ENCODE peak calls at places on chromosomes 3 and 15, in six cellular contexts. One of them, this sample, is unnamed.
A peak's percentile ranks its signal among the peaks of the same experiment; 100 is the strongest.

GRCh38 chr3:32095431-32095830 is 11.0 kb upstream of the GPD1L start:
- DNase-seq in epithelial cell of esophagus: no peak
- DNase-seq in neural progenitor cell: no peak
- DNase-seq in astrocyte of the spinal cord: no peak
- DNase-seq in cardiac fibroblast: no peak
- DNase-seq in fibroblast of lung: no peak
- DNase-seq in this sample: no peak

GRCh38 chr15:33045066-33045810 is 149.3 kb downstream of the FMN1 start:
- DNase-seq in epithelial cell of esophagus: peak; percentile 14
- DNase-seq in neural progenitor cell: no peak
- DNase-seq in astrocyte of the spinal cord: no peak
- DNase-seq in cardiac fibroblast: no peak
- DNase-seq in fibroblast of lung: peak; percentile 81
- DNase-seq in this sample: peak; percentile 61

GRCh38 chr3:46359748-46360509 is 6.0 kb downstream of the CCR2 start:
- DNase-seq in epithelial cell of esophagus: peak; percentile 29
- DNase-seq in neural progenitor cell: peak; percentile 79
- DNase-seq in astrocyte of the spinal cord: peak; percentile 31
- DNase-seq in cardiac fibroblast: peak; percentile 33
- DNase-seq in fibroblast of lung: peak; percentile 28
- DNase-seq in this sample: peak; percentile 16

GRCh38 chr15:90839187-90840071 is 29.0 kb upstream of the FURIN start:
- DNase-seq in epithelial cell of esophagus: peak; percentile 85
- DNase-seq in neural progenitor cell: peak; percentile 79
- DNase-seq in astrocyte of the spinal cord: peak; percentile 77
- DNase-seq in cardiac fibroblast: no peak
- DNase-seq in fibroblast of lung: no peak
- DNase-seq in this sample: peak; percentile 33

GRCh38 chr3:128482857-128483656 is 9.9 kb downstream of the GATA2 start:
- DNase-seq in epithelial cell of esophagus: peak; percentile 33
- DNase-seq in neural progenitor cell: peak; percentile 71
- DNase-seq in astrocyte of the spinal cord: peak; percentile 40
- DNase-seq in cardiac fibroblast: peak; percentile 70
- DNase-seq in fibroblast of lung: peak; percentile 54
- DNase-seq in this sample: peak; percentile 67

GRCh38 chr3:187873843-187874242 is 128.6 kb upstream of the BCL6 start:
- DNase-seq in epithelial cell of esophagus: no peak
- DNase-seq in neural progenitor cell: no peak
- DNase-seq in astrocyte of the spinal cord: no peak
- DNase-seq in cardiac fibroblast: no peak
- DNase-seq in fibroblast of lung: no peak
- DNase-seq in this sample: no peak

GRCh38 chr15:80367094-80367493 is 37.1 kb upstream of the ARNT2 start:
- DNase-seq in epithelial cell of esophagus: no peak
- DNase-seq in neural progenitor cell: peak; percentile 34
- DNase-seq in astrocyte of the spinal cord: no peak
- DNase-seq in cardiac fibroblast: peak; percentile 34
- DNase-seq in fibroblast of lung: peak; percentile 25
- DNase-seq in this sample: peak; percentile 13

GRCh38 chr3:9780451-9780797 is 10.7 kb upstream of the CAMK1 start:
- DNase-seq in epithelial cell of esophagus: no peak
- DNase-seq in neural progenitor cell: no peak
- DNase-seq in astrocyte of the spinal cord: no peak
- DNase-seq in cardiac fibroblast: no peak
- DNase-seq in fibroblast of lung: no peak
- DNase-seq in this sample: no peak

GRCh38 chr15:60548101-60548500 is 69.2 kb upstream of the ICE2 start:
- DNase-seq in epithelial cell of esophagus: no peak
- DNase-seq in neural progenitor cell: no peak
- DNase-seq in astrocyte of the spinal cord: no peak
- DNase-seq in cardiac fibroblast: no peak
- DNase-seq in fibroblast of lung: no peak
- DNase-seq in this sample: no peak

GRCh38 chr3:58659051-58659675 is 7.4 kb downstream of the FAM3D start:
- DNase-seq in epithelial cell of esophagus: peak; percentile 34
- DNase-seq in neural progenitor cell: peak; percentile 60
- DNase-seq in astrocyte of the spinal cord: peak; percentile 22
- DNase-seq in cardiac fibroblast: peak; percentile 68
- DNase-seq in fibroblast of lung: peak; percentile 29
- DNase-seq in this sample: peak; percentile 64

GRCh38 chr3:55879901-55880331 is 392.8 kb upstream of the WNT5A start:
- DNase-seq in epithelial cell of esophagus: peak; percentile 32
- DNase-seq in neural progenitor cell: no peak
- DNase-seq in astrocyte of the spinal cord: peak; percentile 19
- DNase-seq in cardiac fibroblast: peak; percentile 11
- DNase-seq in fibroblast of lung: peak; percentile 36
- DNase-seq in this sample: peak; percentile 74

GRCh38 chr15:100859970-100860828 is 19.4 kb upstream of the ALDH1A3 start:
- DNase-seq in epithelial cell of esophagus: no peak
- DNase-seq in neural progenitor cell: no peak
- DNase-seq in astrocyte of the spinal cord: no peak
- DNase-seq in cardiac fibroblast: peak; percentile 21
- DNase-seq in fibroblast of lung: no peak
- DNase-seq in this sample: no peak

GRCh38 chr3:124671123-124671522 is 59.1 kb upstream of the UMPS start:
- DNase-seq in epithelial cell of esophagus: no peak
- DNase-seq in neural progenitor cell: no peak
- DNase-seq in astrocyte of the spinal cord: no peak
- DNase-seq in cardiac fibroblast: no peak
- DNase-seq in fibroblast of lung: no peak
- DNase-seq in this sample: no peak

GRCh38 chr3:120093923-120094775 is at the start of gene GSK3B:
- DNase-seq in epithelial cell of esophagus: no peak
- DNase-seq in neural progenitor cell: peak; percentile 92
- DNase-seq in astrocyte of the spinal cord: peak; percentile 100
- DNase-seq in cardiac fibroblast: peak; percentile 100
- DNase-seq in fibroblast of lung: no peak
- DNase-seq in this sample: no peak

GRCh38 chr15:63165166-63165859 is 8.0 kb upstream of the RPS27L start:
- DNase-seq in epithelial cell of esophagus: no peak
- DNase-seq in neural progenitor cell: no peak
- DNase-seq in astrocyte of the spinal cord: no peak
- DNase-seq in cardiac fibroblast: no peak
- DNase-seq in fibroblast of lung: no peak
- DNase-seq in this sample: peak; percentile 56

GRCh38 chr3:42149537-42150426 is 58.6 kb downstream of the TRAK1 start:
- DNase-seq in epithelial cell of esophagus: peak; percentile 52
- DNase-seq in neural progenitor cell: no peak
- DNase-seq in astrocyte of the spinal cord: no peak
- DNase-seq in cardiac fibroblast: no peak
- DNase-seq in fibroblast of lung: no peak
- DNase-seq in this sample: no peak

GRCh38 chr3:185744997-185745843 is 79.6 kb downstream of the IGF2BP2 start:
- DNase-seq in epithelial cell of esophagus: peak; percentile 97
- DNase-seq in neural progenitor cell: no peak
- DNase-seq in astrocyte of the spinal cord: peak; percentile 92
- DNase-seq in cardiac fibroblast: peak; percentile 97
- DNase-seq in fibroblast of lung: peak; percentile 51
- DNase-seq in this sample: peak; percentile 86

GRCh38 chr15:74725241-74725774 is at the start of gene CYP1A1:
- DNase-seq in epithelial cell of esophagus: peak; percentile 49
- DNase-seq in neural progenitor cell: peak; percentile 49
- DNase-seq in astrocyte of the spinal cord: no peak
- DNase-seq in cardiac fibroblast: no peak
- DNase-seq in fibroblast of lung: no peak
- DNase-seq in this sample: peak; percentile 8

GRCh38 chr15:68818088-68818670 is 2.5 kb downstream of the ANP32A start:
- DNase-seq in epithelial cell of esophagus: peak; percentile 51
- DNase-seq in neural progenitor cell: peak; percentile 87
- DNase-seq in astrocyte of the spinal cord: peak; percentile 73
- DNase-seq in cardiac fibroblast: peak; percentile 63
- DNase-seq in fibroblast of lung: peak; percentile 64
- DNase-seq in this sample: peak; percentile 60

GRCh38 chr15:58413253-58413652 is 18.5 kb upstream of the LIPC start:
- DNase-seq in epithelial cell of esophagus: no peak
- DNase-seq in neural progenitor cell: no peak
- DNase-seq in astrocyte of the spinal cord: no peak
- DNase-seq in cardiac fibroblast: no peak
- DNase-seq in fibroblast of lung: no peak
- DNase-seq in this sample: no peak

GRCh38 chr15:28098766-28099554 is at the start of gene OCA2:
- DNase-seq in epithelial cell of esophagus: peak; percentile 30
- DNase-seq in neural progenitor cell: peak; percentile 91
- DNase-seq in astrocyte of the spinal cord: peak; percentile 66
- DNase-seq in cardiac fibroblast: peak; percentile 17
- DNase-seq in fibroblast of lung: peak; percentile 40
- DNase-seq in this sample: peak; percentile 83

GRCh38 chr3:120129718-120130117 is 35.5 kb upstream of the GSK3B start:
- DNase-seq in epithelial cell of esophagus: peak; percentile 56
- DNase-seq in neural progenitor cell: no peak
- DNase-seq in astrocyte of the spinal cord: peak; percentile 9
- DNase-seq in cardiac fibroblast: no peak
- DNase-seq in fibroblast of lung: no peak
- DNase-seq in this sample: peak; percentile 40

GRCh38 chr15:42608767-42609488 is 33.5 kb downstream of the STARD9 start:
- DNase-seq in epithelial cell of esophagus: no peak
- DNase-seq in neural progenitor cell: no peak
- DNase-seq in astrocyte of the spinal cord: no peak
- DNase-seq in cardiac fibroblast: no peak
- DNase-seq in fibroblast of lung: no peak
- DNase-seq in this sample: no peak

GRCh38 chr15:69627548-69628158 is 175.0 kb downstream of the RPLP1 start:
- DNase-seq in epithelial cell of esophagus: no peak
- DNase-seq in neural progenitor cell: no peak
- DNase-seq in astrocyte of the spinal cord: no peak
- DNase-seq in cardiac fibroblast: no peak
- DNase-seq in fibroblast of lung: no peak
- DNase-seq in this sample: no peak

GRCh38 chr3:53254810-53255359 is 937 bp downstream of the TKT start:
- DNase-seq in epithelial cell of esophagus: peak; percentile 74
- DNase-seq in neural progenitor cell: peak; percentile 88
- DNase-seq in astrocyte of the spinal cord: peak; percentile 44
- DNase-seq in cardiac fibroblast: peak; percentile 67
- DNase-seq in fibroblast of lung: peak; percentile 62
- DNase-seq in this sample: peak; percentile 65

GRCh38 chr15:57911247-57911646 is 154.3 kb downstream of the ALDH1A2 start:
- DNase-seq in epithelial cell of esophagus: no peak
- DNase-seq in neural progenitor cell: no peak
- DNase-seq in astrocyte of the spinal cord: no peak
- DNase-seq in cardiac fibroblast: peak; percentile 15
- DNase-seq in fibroblast of lung: no peak
- DNase-seq in this sample: peak; percentile 20

GRCh38 chr3:109445210-109445609 is 107.9 kb upstream of the DPPA4 start:
- DNase-seq in epithelial cell of esophagus: no peak
- DNase-seq in neural progenitor cell: no peak
- DNase-seq in astrocyte of the spinal cord: no peak
- DNase-seq in cardiac fibroblast: no peak
- DNase-seq in fibroblast of lung: no peak
- DNase-seq in this sample: no peak

GRCh38 chr3:171339606-171340005 is 120.6 kb downstream of the TNIK start:
- DNase-seq in epithelial cell of esophagus: no peak
- DNase-seq in neural progenitor cell: no peak
- DNase-seq in astrocyte of the spinal cord: no peak
- DNase-seq in cardiac fibroblast: no peak
- DNase-seq in fibroblast of lung: no peak
- DNase-seq in this sample: no peak

GRCh38 chr3:181134873-181135272 is 145.3 kb upstream of the DNAJC19 start:
- DNase-seq in epithelial cell of esophagus: no peak
- DNase-seq in neural progenitor cell: no peak
- DNase-seq in astrocyte of the spinal cord: no peak
- DNase-seq in cardiac fibroblast: no peak
- DNase-seq in fibroblast of lung: no peak
- DNase-seq in this sample: no peak
- H3K4me3 ChIP-seq in epithelial cell of esophagus: no peak overlapping the region
- H3K4me3 ChIP-seq in neural progenitor cell: no peak overlapping the region
- H3K4me3 ChIP-seq in astrocyte of the spinal cord: no peak overlapping the region
- H3K4me3 ChIP-seq in cardiac fibroblast: no peak overlapping the region
- H3K4me3 ChIP-seq in fibroblast of lung: no peak overlapping the region
- H3K4me3 ChIP-seq in this sample: no peak overlapping the region

DNA sequence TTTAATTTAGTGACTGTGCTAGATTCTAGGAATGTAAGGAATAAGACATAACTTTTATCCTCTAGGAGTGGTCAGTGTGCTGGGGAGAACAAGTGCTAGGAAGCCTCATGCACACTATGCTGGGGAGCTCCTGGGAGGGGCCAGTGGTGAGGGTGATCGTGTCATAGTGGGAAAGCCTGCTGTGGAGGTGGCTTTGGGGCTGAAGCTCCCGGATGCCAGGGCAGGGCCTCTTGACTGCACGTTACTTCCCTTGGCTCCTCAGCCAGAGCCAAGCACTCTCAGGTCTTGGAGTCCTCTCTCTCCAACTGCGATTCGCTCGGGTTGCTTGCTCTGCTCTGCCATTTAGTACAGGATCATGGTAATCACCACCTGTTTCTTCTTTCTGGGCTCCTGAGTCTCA is 33.6 kb downstream of the SQOR start:
- DNase-seq in epithelial cell of esophagus: no peak
- DNase-seq in neural progenitor cell: no peak
- DNase-seq in astrocyte of the spinal cord: no peak
- DNase-seq in cardiac fibroblast: no peak
- DNase-seq in fibroblast of lung: no peak
- DNase-seq in this sample: no peak
- TF ChIP-seq CTCF in epithelial cell of esophagus: no peak
- TF ChIP-seq CTCF in neural progenitor cell: no peak
- TF ChIP-seq CTCF in astrocyte of the spinal cord: no peak
- TF ChIP-seq CTCF in cardiac fibroblast: no peak
- TF ChIP-seq CTCF in fibroblast of lung: no peak
- TF ChIP-seq CTCF in this sample: no peak

GRCh38 chr3:181839915-181840295 is 128.2 kb downstream of the SOX2 start:
- DNase-seq in epithelial cell of esophagus: peak; percentile 6
- DNase-seq in neural progenitor cell: no peak
- DNase-seq in astrocyte of the spinal cord: no peak
- DNase-seq in cardiac fibroblast: no peak
- DNase-seq in fibroblast of lung: no peak
- DNase-seq in this sample: no peak

GRCh38 chr3:181838940-181839914 is 127.5 kb downstream of the SOX2 start:
- DNase-seq in epithelial cell of esophagus: peak; percentile 49
- DNase-seq in neural progenitor cell: no peak
- DNase-seq in astrocyte of the spinal cord: no peak
- DNase-seq in cardiac fibroblast: no peak
- DNase-seq in fibroblast of lung: no peak
- DNase-seq in this sample: no peak

GRCh38 chr3:181847276-181847675 is 135.6 kb downstream of the SOX2 start:
- DNase-seq in epithelial cell of esophagus: peak; percentile 33
- DNase-seq in neural progenitor cell: no peak
- DNase-seq in astrocyte of the spinal cord: no peak
- DNase-seq in cardiac fibroblast: no peak
- DNase-seq in fibroblast of lung: no peak
- DNase-seq in this sample: no peak

DNA sequence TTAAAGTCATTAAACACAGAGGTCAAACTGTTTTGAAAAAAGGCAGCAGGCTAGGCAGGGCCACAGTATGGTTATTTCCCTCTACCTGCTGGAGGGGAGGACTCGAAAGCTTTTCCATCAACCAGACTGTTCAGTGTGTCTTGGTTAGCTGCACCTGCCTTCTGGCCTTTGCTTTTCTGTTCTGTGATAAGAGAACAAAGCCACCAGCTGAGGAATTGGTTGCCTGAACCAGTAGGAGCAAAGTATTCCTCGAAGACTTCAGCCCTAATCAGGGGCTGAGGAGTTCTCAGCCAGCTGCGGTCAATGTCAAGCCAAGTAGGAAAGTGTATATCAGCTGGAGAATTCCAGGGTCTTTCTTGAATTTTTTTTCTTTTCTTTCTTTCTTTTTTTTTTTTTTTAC is 132.5 kb downstream of the SOX2 start:
- DNase-seq in epithelial cell of esophagus: no peak
- DNase-seq in neural progenitor cell: peak; percentile 19
- DNase-seq in astrocyte of the spinal cord: no peak
- DNase-seq in cardiac fibroblast: no peak
- DNase-seq in fibroblast of lung: no peak
- DNase-seq in this sample: no peak
- H3K4me3 ChIP-seq in epithelial cell of esophagus: no peak overlapping the region
- H3K4me3 ChIP-seq in neural progenitor cell: no peak overlapping the region
- H3K4me3 ChIP-seq in astrocyte of the spinal cord: no peak overlapping the region
- H3K4me3 ChIP-seq in cardiac fibroblast: no peak overlapping the region
- H3K4me3 ChIP-seq in fibroblast of lung: no peak overlapping the region
- H3K4me3 ChIP-seq in this sample: no peak overlapping the region

GRCh38 chr15:83010709-83011270 is 649 bp downstream of the C15orf40 start:
- DNase-seq in epithelial cell of esophagus: peak; percentile 85
- DNase-seq in neural progenitor cell: peak; percentile 77
- DNase-seq in astrocyte of the spinal cord: peak; percentile 79
- DNase-seq in cardiac fibroblast: peak; percentile 88
- DNase-seq in fibroblast of lung: peak; percentile 85
- DNase-seq in this sample: peak; percentile 93
- TF ChIP-seq CTCF in epithelial cell of esophagus: peak; percentile 93
- TF ChIP-seq CTCF in neural progenitor cell: peak; percentile 81
- TF ChIP-seq CTCF in astrocyte of the spinal cord: peak; percentile 93
- TF ChIP-seq CTCF in cardiac fibroblast: peak; percentile 94
- TF ChIP-seq CTCF in fibroblast of lung: peak; percentile 97
- TF ChIP-seq CTCF in this sample: peak; percentile 99